ENCODE peak calls at places on chromosomes 3 and 15, in eight cellular contexts. K, F, L, W, S, C, H and B are unnamed samples.

GRCh38 chr3:154191520-154191919 is 70.3 kb downstream of the ARHGEF26 start:
- DNase-seq in K (no peak), F (no peak), L (no peak), W (no peak), S (no peak), C (no peak), H (no peak), B (no peak)

GRCh38 chr3:48963591-48963990 is 26.4 kb upstream of the P4HTM start:
- DNase-seq in K (no peak), F (no peak), L (no peak), W (no peak), S (no peak), C (no peak), H (no peak), B (no peak)

GRCh38 chr3:129747982-129748381 is 141.5 kb upstream of the PLXND1 start:
- DNase-seq in K (no peak), F (no peak), L (no peak), W (no peak), S (no peak), C (no peak), H (no peak), B (no peak)

GRCh38 chr15:79978694-79979519 is 7.9 kb upstream of the BCL2A1 start:
- DNase-seq in K (no peak), F (peak; percentile 36), L (no peak), W (peak; percentile 86), S (peak; percentile 79), C (no peak), H (no peak), B (no peak)

GRCh38 chr15:77454265-77454664 is 33.6 kb downstream of the HMG20A start:
- DNase-seq in K (no peak), F (no peak), L (no peak), W (peak; percentile 15), S (peak; percentile 81), C (no peak), H (no peak), B (no peak)

GRCh38 chr15:68619303-68619698 is 40.5 kb downstream of the CORO2B start:
- DNase-seq in K (no peak), F (no peak), L (no peak), W (no peak), S (no peak), C (no peak), H (no peak), B (no peak)

GRCh38 chr15:60520041-60520824 is 41.3 kb upstream of the ICE2 start:
- DNase-seq in K (no peak), F (no peak), L (no peak), W (no peak), S (no peak), C (no peak), H (no peak), B (peak; percentile 10)

GRCh38 chr3:42499478-42499871 is 3.0 kb upstream of the VIPR1 start:
- DNase-seq in K (no peak), F (no peak), L (no peak), W (no peak), S (no peak), C (no peak), H (no peak), B (no peak)

GRCh38 chr3:113205481-113205880 is 5.9 kb upstream of the BOC start:
- DNase-seq in K (no peak), F (no peak), L (no peak), W (no peak), S (no peak), C (no peak), H (no peak), B (no peak)

GRCh38 chr3:138946554-138947302 is at the start of the genes FOXL2 and FOXL2NB:
- DNase-seq in K (peak; percentile 34), F (no peak), L (no peak), W (peak; percentile 42), S (peak; percentile 71), C (no peak), H (peak; percentile 75), B (no peak)

GRCh38 chr3:64220161-64220560 is 5.1 kb downstream of the PRICKLE2 start:
- DNase-seq in K (no peak), F (no peak), L (no peak), W (peak; percentile 77), S (peak; percentile 87), C (no peak), H (no peak), B (no peak)

GRCh38 chr3:182182531-182182968 is 470.8 kb downstream of the SOX2 start:
- DNase-seq in K (no peak), F (no peak), L (no peak), W (no peak), S (no peak), C (no peak), H (no peak), B (peak; percentile 54)

GRCh38 chr15:81480645-81481053 is 106.6 kb upstream of the TMC3 start:
- DNase-seq in K (no peak), F (peak; percentile 70), L (no peak), W (peak; percentile 76), S (peak; percentile 75), C (no peak), H (peak; percentile 77), B (peak; percentile 19)

GRCh38 chr3:17775073-17775472 is 32.6 kb upstream of the TBC1D5 start:
- DNase-seq in K (no peak), F (no peak), L (no peak), W (no peak), S (no peak), C (no peak), H (no peak), B (no peak)

GRCh38 chr3:66659056-66659455 is 158.2 kb upstream of the LRIG1 start:
- DNase-seq in K (no peak), F (no peak), L (no peak), W (no peak), S (no peak), C (no peak), H (no peak), B (no peak)

GRCh38 chr3:66661628-66662027 is 160.8 kb upstream of the LRIG1 start:
- DNase-seq in K (no peak), F (no peak), L (no peak), W (no peak), S (no peak), C (no peak), H (no peak), B (no peak)

GRCh38 chr3:66666362-66666761 is 165.5 kb upstream of the LRIG1 start:
- DNase-seq in K (no peak), F (no peak), L (no peak), W (no peak), S (no peak), C (no peak), H (no peak), B (no peak)

GRCh38 chr3:66665021-66665695 is 164.3 kb upstream of the LRIG1 start:
- DNase-seq in K (no peak), F (no peak), L (no peak), W (no peak), S (no peak), C (no peak), H (no peak), B (no peak)

GRCh38 chr3:66662894-66663293 is 162.1 kb upstream of the LRIG1 start:
- DNase-seq in K (no peak), F (no peak), L (no peak), W (no peak), S (no peak), C (no peak), H (no peak), B (peak; percentile 43)
- H3K4me3 ChIP-seq in K (no peak overlapping the region), F (no peak overlapping the region), L (no peak overlapping the region), W (no peak overlapping the region), S (no peak overlapping the region), C (no peak overlapping the region), H (no peak overlapping the region), B (no peak overlapping the region)

GRCh38 chr3:178127221-178127620 is 409.0 kb upstream of the KCNMB2 start:
- DNase-seq in K (no peak), F (no peak), L (no peak), W (no peak), S (no peak), C (no peak), H (peak; percentile 3), B (no peak)
- TF ChIP-seq CTCF in K (no peak), F (no peak), L (no peak), W (no peak), S (no peak), C (no peak), H (peak; percentile 18), B (no peak)

DNA sequence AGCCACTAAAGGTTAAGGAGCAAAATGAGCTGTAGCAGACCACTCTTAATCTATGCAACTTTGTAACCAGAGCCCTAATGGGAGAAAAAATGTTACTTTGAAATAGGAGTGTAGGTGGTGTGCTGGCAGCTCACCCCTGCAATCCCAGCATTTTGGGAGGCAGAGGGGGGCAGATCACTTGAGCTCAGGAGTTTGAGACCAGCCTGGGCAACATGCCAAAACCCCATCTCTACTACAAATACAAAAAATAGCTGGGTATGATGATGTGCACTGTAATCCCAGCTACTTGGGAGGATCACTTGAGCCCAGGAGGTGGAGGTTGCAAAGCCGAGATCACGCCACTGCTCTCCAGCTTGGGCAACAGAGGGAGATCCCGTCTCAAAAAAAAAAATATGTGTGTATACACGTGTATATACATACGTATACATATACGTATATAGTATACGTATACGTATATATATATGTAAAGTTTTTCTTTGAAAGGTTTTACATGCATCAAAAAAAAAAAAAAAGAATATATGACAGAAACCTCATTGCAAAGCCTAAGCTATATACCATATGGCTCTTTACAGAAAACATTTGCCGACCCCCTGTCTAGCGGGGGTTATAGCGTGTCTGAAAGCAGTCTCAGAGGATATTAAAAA is 15.7 kb downstream of the CAPN7 start:
- DNase-seq in K (no peak), F (no peak), L (no peak), W (no peak), S (no peak), C (no peak), H (no peak), B (no peak)
- H3K36me3 ChIP-seq in K (peaks cover 27% of the 10 kb centered on the region), F (peaks cover 86% of the 10 kb centered on the region), L (peaks cover 55% of the 10 kb centered on the region), W (peaks cover 9% of the 10 kb centered on the region), S (peaks cover 45% of the 10 kb centered on the region), C (peaks cover 4% of the 10 kb centered on the region), H (peaks cover 16% of the 10 kb centered on the region), B (peaks cover 3% of the 10 kb centered on the region)

DNA sequence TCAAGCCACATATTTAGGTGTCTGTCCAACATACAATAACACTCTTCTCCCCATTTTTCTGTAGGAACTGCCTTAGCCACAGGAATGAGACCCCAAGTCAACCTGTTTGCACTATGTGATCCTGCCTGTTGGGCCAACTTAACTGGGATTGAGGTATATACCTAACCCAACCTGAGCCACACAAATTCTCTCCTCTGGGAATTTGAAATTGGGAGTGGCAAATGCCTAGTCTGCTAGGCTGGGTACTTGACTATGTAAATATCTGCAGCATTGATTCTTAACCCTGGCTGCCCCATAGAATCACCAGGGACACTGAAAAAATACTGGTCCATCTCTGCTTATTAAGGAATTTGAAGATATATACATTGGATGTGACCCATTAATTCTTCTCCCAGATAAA is 35.2 kb upstream of the TNIK start:
- DNase-seq in K (no peak), F (no peak), L (no peak), W (no peak), S (no peak), C (no peak), H (no peak), B (no peak)
- H3K4me3 ChIP-seq in K (no peak overlapping the region), F (no peak overlapping the region), L (no peak overlapping the region), W (no peak overlapping the region), S (no peak overlapping the region), C (no peak overlapping the region), H (no peak overlapping the region), B (no peak overlapping the region)

GRCh38 chr15:40038654-40039543 is at the start of gene SRP14:
- DNase-seq in K (peak; percentile 94), F (peak; percentile 96), L (peak; percentile 95), W (peak; percentile 93), S (peak; percentile 94), C (peak; percentile 60), H (peak; percentile 97), B (peak; percentile 67)
- TF ChIP-seq CTCF in K (peak; percentile 45), F (no peak), L (peak; percentile 80), W (no peak), S (no peak), C (peak; percentile 54), H (peak; percentile 18), B (no peak)